ENCODE peak calls at places on chromosome 17, in four cellular contexts. One of them, this sample, is unnamed.

GRCh38 chr17:40307001-40307690 is 1.8 kb upstream of the RARA start:
- DNase-seq in GM12878: no peak
- DNase-seq in HepG2: no peak
- DNase-seq in WTC11: no peak
- DNase-seq in this sample: peak

GRCh38 chr17:55089955-55090573 is 121.5 kb downstream of the STXBP4 start:
- DNase-seq in HepG2: peak
- DNase-seq in GM12878: peak
- DNase-seq in WTC11: no peak
- DNase-seq in this sample: peak

GRCh38 chr17:71760062-71760720 is 360.6 kb upstream of the SOX9 start:
- DNase-seq in GM12878: no peak
- DNase-seq in WTC11: no peak
- DNase-seq in HepG2: no peak
- DNase-seq in this sample: no peak

GRCh38 chr17:6523809-6524355 is 32.5 kb downstream of the PITPNM3 start:
- DNase-seq in HepG2: no peak
- DNase-seq in WTC11: no peak
- DNase-seq in GM12878: no peak
- DNase-seq in this sample: no peak

GRCh38 chr17:19867094-19867653 is 562 bp downstream of the ULK2 start:
- DNase-seq in HepG2: peak
- DNase-seq in WTC11: peak
- DNase-seq in GM12878: no peak
- DNase-seq in this sample: no peak

GRCh38 chr17:48997827-48998556 is 807 bp downstream of the IGF2BP1 start:
- DNase-seq in HepG2: no peak
- DNase-seq in WTC11: peak
- DNase-seq in GM12878: no peak
- DNase-seq in this sample: peak

GRCh38 chr17:57541472-57542394 is 203.4 kb downstream of the CCDC182 start:
- DNase-seq in GM12878: no peak
- DNase-seq in HepG2: no peak
- DNase-seq in WTC11: no peak
- DNase-seq in this sample: peak

GRCh38 chr17:61467416-61468262 is 15.4 kb downstream of the TBX4 start:
- DNase-seq in HepG2: no peak
- DNase-seq in GM12878: no peak
- DNase-seq in WTC11: peak
- DNase-seq in this sample: peak

GRCh38 chr17:78823282-78824046 is 17.1 kb downstream of the USP36 start:
- DNase-seq in HepG2: no peak
- DNase-seq in WTC11: no peak
- DNase-seq in GM12878: no peak
- DNase-seq in this sample: no peak

GRCh38 chr17:3845361-3845753 is 689 bp downstream of the NCBP3 start:
- DNase-seq in HepG2: no peak
- DNase-seq in WTC11: no peak
- DNase-seq in GM12878: no peak
- DNase-seq in this sample: peak

GRCh38 chr17:80818871-80819270 is 172.8 kb upstream of the CHMP6 start:
- DNase-seq in HepG2: no peak
- DNase-seq in WTC11: no peak
- DNase-seq in GM12878: no peak
- DNase-seq in this sample: no peak

GRCh38 chr17:36524428-36524876 is 10.2 kb downstream of the MYO19 start:
- DNase-seq in HepG2: no peak
- DNase-seq in WTC11: no peak
- DNase-seq in GM12878: no peak
- DNase-seq in this sample: no peak

GRCh38 chr17:67606471-67606870 is 111.3 kb upstream of the NOL11 start:
- DNase-seq in WTC11: no peak
- DNase-seq in HepG2: no peak
- DNase-seq in GM12878: no peak
- DNase-seq in this sample: no peak

GRCh38 chr17:2064980-2065785 is 10.3 kb downstream of the HIC1 start:
- DNase-seq in WTC11: peak
- DNase-seq in HepG2: no peak
- DNase-seq in GM12878: no peak
- DNase-seq in this sample: peak

GRCh38 chr17:2511138-2511461 is 588 bp downstream of the METTL16 start:
- DNase-seq in GM12878: no peak
- DNase-seq in HepG2: no peak
- DNase-seq in WTC11: no peak
- DNase-seq in this sample: no peak

GRCh38 chr17:72422505-72423285 is 301.9 kb downstream of the SOX9 start:
- DNase-seq in GM12878: peak
- DNase-seq in HepG2: peak
- DNase-seq in WTC11: no peak
- DNase-seq in this sample: no peak

DNA sequence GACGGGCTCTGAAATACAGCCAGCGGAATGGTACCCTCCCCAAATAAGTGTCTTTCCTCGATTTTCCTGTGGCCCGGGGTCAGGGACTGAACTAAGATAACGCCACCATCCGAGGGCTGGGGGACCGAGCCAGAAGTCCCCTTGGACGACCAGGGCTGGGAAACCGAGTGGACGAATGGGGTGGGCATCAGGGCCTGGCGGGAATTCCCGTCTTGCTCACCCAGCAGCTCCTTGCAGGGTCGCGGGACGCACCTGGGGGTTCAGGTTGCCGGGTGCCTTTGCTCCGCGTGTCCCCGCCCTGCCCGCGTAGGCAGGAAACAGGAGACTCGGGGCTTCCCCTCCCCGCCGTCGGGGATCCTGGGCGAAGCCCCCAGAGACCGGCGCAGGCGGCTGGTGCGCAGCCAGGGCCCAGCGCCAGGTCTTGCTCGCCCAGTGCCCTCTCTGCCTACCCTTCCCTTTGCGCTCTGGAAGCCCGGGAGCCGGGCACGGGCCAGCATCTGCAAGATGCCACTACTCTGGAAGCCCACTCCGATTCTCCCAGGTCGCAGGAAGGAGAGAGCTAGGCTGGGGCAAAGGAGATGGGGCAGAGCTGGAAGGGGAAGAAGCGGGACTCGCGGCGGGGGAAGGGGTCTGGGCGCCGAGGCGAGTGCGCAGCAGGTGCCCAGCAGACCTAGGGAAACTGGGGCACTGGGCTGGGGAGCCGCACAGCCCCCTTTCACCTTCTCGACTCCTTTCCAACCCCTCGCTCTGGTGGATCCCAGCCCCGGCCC is 729 bp upstream of the GRIN2C start:
- DNase-seq in WTC11: no peak
- DNase-seq in HepG2: no peak
- DNase-seq in GM12878: no peak
- DNase-seq in this sample: no peak
- TF ChIP-seq CBFB in WTC11: no peak
- TF ChIP-seq CBFB in HepG2: no peak
- TF ChIP-seq CBFB in GM12878: no peak
- TF ChIP-seq CBFB in this sample: no peak

GRCh38 chr17:28261219-28261618 is 57.8 kb upstream of the TMEM97 start:
- DNase-seq in WTC11: no peak
- DNase-seq in GM12878: no peak
- DNase-seq in HepG2: no peak
- DNase-seq in this sample: no peak

GRCh38 chr17:28255616-28256015 is 63.4 kb upstream of the TMEM97 start:
- DNase-seq in WTC11: no peak
- DNase-seq in HepG2: no peak
- DNase-seq in GM12878: no peak
- DNase-seq in this sample: no peak

GRCh38 chr17:28256370-28256769 is 62.6 kb upstream of the TMEM97 start:
- DNase-seq in WTC11: no peak
- DNase-seq in GM12878: no peak
- DNase-seq in HepG2: no peak
- DNase-seq in this sample: no peak

GRCh38 chr17:28256881-28257280 is 62.1 kb upstream of the TMEM97 start:
- DNase-seq in HepG2: peak
- DNase-seq in WTC11: no peak
- DNase-seq in GM12878: no peak
- DNase-seq in this sample: no peak

GRCh38 chr17:28258347-28258887 is 60.6 kb upstream of the TMEM97 start:
- DNase-seq in HepG2: peak
- DNase-seq in WTC11: no peak
- DNase-seq in GM12878: no peak
- DNase-seq in this sample: no peak
- TF ChIP-seq CBFB in HepG2: no peak
- TF ChIP-seq CBFB in WTC11: no peak
- TF ChIP-seq CBFB in GM12878: no peak
- TF ChIP-seq CBFB in this sample: no peak

DNA sequence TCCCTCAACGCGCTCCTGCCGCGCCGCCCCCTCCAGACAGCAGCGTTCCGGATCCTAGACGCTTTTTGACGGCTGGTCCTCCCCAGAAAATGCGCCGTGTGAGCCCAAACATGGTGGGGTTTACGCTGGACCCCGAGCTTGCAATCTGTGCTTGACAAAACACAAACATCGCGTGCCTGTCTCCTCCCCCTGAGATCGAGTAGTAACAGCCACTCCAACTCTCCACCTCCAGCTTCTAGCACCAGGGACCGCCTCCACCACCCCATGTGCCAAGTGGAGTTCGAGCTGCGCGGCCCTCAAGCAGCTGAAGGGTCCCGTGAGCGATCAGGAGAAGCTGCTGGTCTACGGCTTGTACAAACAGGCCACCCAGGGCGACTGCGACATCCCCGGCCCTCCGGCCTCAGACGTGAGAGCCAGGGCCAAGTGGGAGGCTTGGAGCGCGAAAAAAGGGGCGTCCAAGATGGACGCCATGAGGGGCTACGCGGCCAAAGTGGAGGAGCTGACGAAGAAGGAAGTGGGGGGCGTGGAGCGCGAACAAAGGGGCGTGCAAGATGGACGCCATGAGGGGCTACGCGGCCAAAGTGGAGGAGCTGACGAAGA is 656 bp upstream of the GEMIN4 start:
- DNase-seq in GM12878: no peak
- DNase-seq in WTC11: peak
- DNase-seq in HepG2: no peak
- DNase-seq in this sample: no peak
- TF ChIP-seq CBFB in GM12878: no peak
- TF ChIP-seq CBFB in WTC11: no peak
- TF ChIP-seq CBFB in HepG2: no peak
- TF ChIP-seq CBFB in this sample: no peak

GRCh38 chr17:8837438-8838075 is 29.9 kb downstream of the PIK3R6 start:
- DNase-seq in HepG2: no peak
- DNase-seq in WTC11: no peak
- DNase-seq in GM12878: no peak
- DNase-seq in this sample: no peak
- TF ChIP-seq CBFB in HepG2: no peak
- TF ChIP-seq CBFB in WTC11: no peak
- TF ChIP-seq CBFB in GM12878: no peak
- TF ChIP-seq CBFB in this sample: no peak

GRCh38 chr17:29622337-29623282 is at the start of gene CORO6:
- DNase-seq in GM12878: no peak
- DNase-seq in HepG2: no peak
- DNase-seq in WTC11: peak
- DNase-seq in this sample: peak
- TF ChIP-seq CBFB in GM12878: no peak
- TF ChIP-seq CBFB in HepG2: no peak
- TF ChIP-seq CBFB in WTC11: no peak
- TF ChIP-seq CBFB in this sample: no peak

DNA sequence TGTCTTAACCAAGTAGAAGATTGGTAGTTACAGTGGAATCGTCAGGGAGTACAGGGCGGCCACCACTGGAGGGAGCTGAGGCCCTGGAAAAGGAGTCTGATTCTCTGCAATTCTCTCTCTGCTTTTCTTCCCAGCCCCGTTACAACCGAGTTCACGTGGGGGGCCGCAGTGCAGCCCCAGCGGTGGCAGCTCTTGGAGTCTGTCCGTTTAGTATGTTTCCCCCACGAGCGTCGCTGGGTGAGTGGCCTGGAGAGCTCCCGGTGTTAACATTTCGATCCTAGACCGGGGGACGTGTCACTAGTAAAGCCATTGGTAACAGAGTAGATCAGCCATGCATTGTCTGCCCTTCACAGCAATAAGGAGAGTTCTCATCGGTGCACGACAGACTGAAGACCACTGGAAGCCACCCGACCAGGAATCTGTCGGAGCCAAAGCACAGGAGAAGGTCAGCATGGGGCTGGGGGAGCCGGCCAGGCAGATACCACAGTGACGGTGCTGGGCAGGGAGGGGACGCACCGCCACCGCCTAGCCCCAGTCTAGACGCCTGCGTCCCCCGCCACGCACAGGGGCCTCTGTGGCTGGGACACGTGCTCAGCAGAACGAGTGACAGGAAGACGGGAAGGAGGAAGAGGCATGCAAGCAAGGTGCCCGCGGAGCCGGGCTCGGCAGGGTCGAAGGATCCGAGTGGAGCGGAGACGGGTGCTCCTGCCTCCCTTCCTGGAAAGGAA is 15.7 kb downstream of the SLC16A3 start:
- DNase-seq in GM12878: no peak
- DNase-seq in HepG2: no peak
- DNase-seq in WTC11: no peak
- DNase-seq in this sample: no peak
- TF ChIP-seq CBFB in GM12878: no peak
- TF ChIP-seq CBFB in HepG2: no peak
- TF ChIP-seq CBFB in WTC11: no peak
- TF ChIP-seq CBFB in this sample: no peak

GRCh38 chr17:47812146-47812920 is 9.3 kb downstream of the OSBPL7 start:
- DNase-seq in GM12878: no peak
- DNase-seq in WTC11: peak
- DNase-seq in HepG2: no peak
- DNase-seq in this sample: no peak

GRCh38 chr17:47810901-47811635 is 10.5 kb downstream of the OSBPL7 start:
- DNase-seq in GM12878: no peak
- DNase-seq in WTC11: no peak
- DNase-seq in HepG2: no peak
- DNase-seq in this sample: peak

GRCh38 chr17:47811709-47812108 is 9.9 kb downstream of the OSBPL7 start:
- DNase-seq in GM12878: no peak
- DNase-seq in HepG2: no peak
- DNase-seq in WTC11: no peak
- DNase-seq in this sample: no peak

GRCh38 chr17:47808830-47809480 is 12.6 kb downstream of the OSBPL7 start:
- DNase-seq in HepG2: no peak
- DNase-seq in WTC11: no peak
- DNase-seq in GM12878: no peak
- DNase-seq in this sample: no peak

DNA sequence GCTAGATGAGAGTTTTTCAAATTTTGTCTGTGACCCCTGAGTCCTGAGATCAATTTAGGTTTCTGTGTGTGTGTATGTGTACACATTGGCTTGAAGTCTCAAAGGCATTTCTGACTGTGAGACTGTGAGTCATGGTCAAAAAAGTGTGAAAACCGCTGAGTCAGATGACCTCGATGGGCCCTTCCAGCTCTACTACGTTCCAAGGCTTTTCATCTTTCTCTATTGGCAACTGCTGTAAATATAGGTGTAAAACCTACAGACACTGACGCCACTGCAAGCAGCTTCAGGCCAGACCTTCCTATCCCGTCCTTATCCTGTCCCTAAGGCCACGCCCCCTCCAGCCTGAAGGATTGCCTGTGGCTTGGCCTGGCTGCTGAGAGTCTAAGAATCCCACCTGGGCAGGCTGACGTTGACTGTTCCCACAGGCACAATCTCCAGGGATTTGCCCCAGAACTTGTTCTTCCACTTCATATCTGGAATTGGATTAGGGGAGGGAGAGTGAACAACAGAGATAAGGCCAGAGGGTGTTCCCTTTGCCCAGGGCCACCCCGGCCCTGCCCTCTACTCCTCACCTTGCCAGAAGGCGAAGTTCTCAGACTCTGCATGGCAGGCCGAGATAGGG is 11.3 kb downstream of the OSBPL7 start:
- DNase-seq in HepG2: peak
- DNase-seq in WTC11: peak
- DNase-seq in GM12878: no peak
- DNase-seq in this sample: peak
- TF ChIP-seq CBFB in HepG2: no peak
- TF ChIP-seq CBFB in WTC11: no peak
- TF ChIP-seq CBFB in GM12878: no peak
- TF ChIP-seq CBFB in this sample: no peak